ENCODE peak calls at places on chromosomes 3 and 15, in four cellular contexts. One of them, this sample, is unnamed.
A peak's percentile ranks its signal among the peaks of the same experiment; 100 is the strongest.

GRCh38 chr3:32419766-32420137 is 28.1 kb downstream of the CMTM7 start:
- DNase-seq in Panc1: no peak
- DNase-seq in neural progenitor cell: no peak
- DNase-seq in ovary: no peak
- DNase-seq in this sample: no peak

GRCh38 chr15:63202858-63203257 is 13.5 kb downstream of the RAB8B start:
- DNase-seq in ovary: no peak
- DNase-seq in Panc1: no peak
- DNase-seq in neural progenitor cell: no peak
- DNase-seq in this sample: no peak

GRCh38 chr3:124504332-124505059 is 225.8 kb upstream of the UMPS start:
- DNase-seq in neural progenitor cell: no peak
- DNase-seq in ovary: no peak
- DNase-seq in Panc1: no peak
- DNase-seq in this sample: no peak

GRCh38 chr3:111745786-111746185 is 113.3 kb upstream of the PHLDB2 start:
- DNase-seq in neural progenitor cell: no peak
- DNase-seq in ovary: no peak
- DNase-seq in Panc1: no peak
- DNase-seq in this sample: no peak

GRCh38 chr3:67018105-67018788 is 20.1 kb downstream of the KBTBD8 start:
- DNase-seq in neural progenitor cell: no peak
- DNase-seq in Panc1: no peak
- DNase-seq in ovary: no peak
- DNase-seq in this sample: no peak

GRCh38 chr15:25783607-25784131 is 79.5 kb downstream of the ATP10A start:
- DNase-seq in Panc1: no peak
- DNase-seq in ovary: no peak
- DNase-seq in neural progenitor cell: peak; percentile 68
- DNase-seq in this sample: no peak

GRCh38 chr3:14902719-14903118 is 44.7 kb upstream of the NR2C2 start:
- DNase-seq in Panc1: no peak
- DNase-seq in neural progenitor cell: no peak
- DNase-seq in ovary: peak; percentile 82
- DNase-seq in this sample: no peak

GRCh38 chr3:10890665-10891064 is 74.6 kb downstream of the SLC6A11 start:
- DNase-seq in Panc1: no peak
- DNase-seq in neural progenitor cell: no peak
- DNase-seq in ovary: no peak
- DNase-seq in this sample: no peak

GRCh38 chr3:33061782-33062181 is 35.2 kb downstream of the GLB1 start:
- DNase-seq in neural progenitor cell: no peak
- DNase-seq in ovary: no peak
- DNase-seq in Panc1: no peak
- DNase-seq in this sample: peak; percentile 59

GRCh38 chr3:121165397-121165837 is 257.4 kb downstream of the STXBP5L start:
- DNase-seq in Panc1: no peak
- DNase-seq in ovary: no peak
- DNase-seq in neural progenitor cell: no peak
- DNase-seq in this sample: no peak

GRCh38 chr15:31317980-31318342 is 8.7 kb upstream of the KLF13 start:
- DNase-seq in Panc1: no peak
- DNase-seq in ovary: no peak
- DNase-seq in neural progenitor cell: no peak
- DNase-seq in this sample: no peak

GRCh38 chr3:58178528-58179234 is 32.1 kb downstream of the DNASE1L3 start:
- DNase-seq in Panc1: no peak
- DNase-seq in ovary: no peak
- DNase-seq in neural progenitor cell: no peak
- DNase-seq in this sample: no peak

GRCh38 chr3:64059484-64059883 is 36.2 kb upstream of the PSMD6 start:
- DNase-seq in neural progenitor cell: no peak
- DNase-seq in ovary: no peak
- DNase-seq in Panc1: no peak
- DNase-seq in this sample: no peak

GRCh38 chr15:70437882-70438331 is 325.5 kb downstream of the UACA start:
- DNase-seq in ovary: no peak
- DNase-seq in neural progenitor cell: peak; percentile 83
- DNase-seq in Panc1: no peak
- DNase-seq in this sample: no peak

GRCh38 chr3:67654099-67654831 is at the start of gene SUCLG2:
- DNase-seq in ovary: peak; percentile 88
- DNase-seq in Panc1: peak; percentile 12
- DNase-seq in neural progenitor cell: peak; percentile 89
- DNase-seq in this sample: peak; percentile 83

GRCh38 chr15:63319065-63319464 is 41.7 kb downstream of the APH1B start:
- DNase-seq in Panc1: no peak
- DNase-seq in ovary: no peak
- DNase-seq in neural progenitor cell: no peak
- DNase-seq in this sample: no peak

GRCh38 chr3:194423317-194423716 is 24.3 kb upstream of the GP5 start:
- DNase-seq in neural progenitor cell: no peak
- DNase-seq in ovary: no peak
- DNase-seq in Panc1: no peak
- DNase-seq in this sample: no peak

GRCh38 chr15:89129123-89129815 is 41.0 kb downstream of the ABHD2 start:
- DNase-seq in ovary: peak; percentile 60
- DNase-seq in Panc1: peak; percentile 28
- DNase-seq in neural progenitor cell: peak; percentile 70
- DNase-seq in this sample: no peak

GRCh38 chr3:30124435-30125390 is 481.7 kb upstream of the TGFBR2 start:
- DNase-seq in ovary: no peak
- DNase-seq in neural progenitor cell: peak; percentile 9
- DNase-seq in Panc1: no peak
- DNase-seq in this sample: peak; percentile 18

GRCh38 chr3:39748002-39748401 is 61.4 kb upstream of the MYRIP start:
- DNase-seq in ovary: no peak
- DNase-seq in neural progenitor cell: no peak
- DNase-seq in Panc1: no peak
- DNase-seq in this sample: no peak

GRCh38 chr3:183766107-183766506 is 59.3 kb downstream of the MAP6D1 start:
- DNase-seq in Panc1: no peak
- DNase-seq in ovary: no peak
- DNase-seq in neural progenitor cell: no peak
- DNase-seq in this sample: no peak

GRCh38 chr3:94525039-94525438 is 462.2 kb downstream of the NSUN3 start:
- DNase-seq in ovary: peak; percentile 50
- DNase-seq in neural progenitor cell: peak; percentile 61
- DNase-seq in Panc1: no peak
- DNase-seq in this sample: peak; percentile 18

GRCh38 chr3:112967828-112968227 is 7.1 kb downstream of the CD200R1 start:
- DNase-seq in Panc1: no peak
- DNase-seq in neural progenitor cell: no peak
- DNase-seq in ovary: no peak
- DNase-seq in this sample: no peak

GRCh38 chr15:68300115-68300940 is 22.8 kb downstream of the FEM1B start:
- DNase-seq in Panc1: no peak
- DNase-seq in ovary: peak; percentile 10
- DNase-seq in neural progenitor cell: no peak
- DNase-seq in this sample: no peak

GRCh38 chr3:129618186-129618820 is 11.8 kb upstream of the PLXND1 start:
- DNase-seq in Panc1: no peak
- DNase-seq in ovary: no peak
- DNase-seq in neural progenitor cell: no peak
- DNase-seq in this sample: no peak

GRCh38 chr3:43426388-43426787 is 140.0 kb downstream of the SNRK start:
- DNase-seq in Panc1: no peak
- DNase-seq in ovary: no peak
- DNase-seq in neural progenitor cell: no peak
- DNase-seq in this sample: no peak

GRCh38 chr3:24545917-24546316 is 51.3 kb upstream of the THRB start:
- DNase-seq in ovary: peak; percentile 19
- DNase-seq in neural progenitor cell: no peak
- DNase-seq in Panc1: no peak
- DNase-seq in this sample: no peak

GRCh38 chr3:197675568-197675860 is 61.2 kb downstream of the RUBCN start:
- DNase-seq in ovary: no peak
- DNase-seq in Panc1: no peak
- DNase-seq in neural progenitor cell: no peak
- DNase-seq in this sample: no peak

GRCh38 chr3:155102329-155102728 is 22.2 kb downstream of the MME start:
- DNase-seq in neural progenitor cell: no peak
- DNase-seq in Panc1: no peak
- DNase-seq in ovary: no peak
- DNase-seq in this sample: peak; percentile 1

GRCh38 chr15:45457641-45458539 is 64.7 kb downstream of the SLC30A4 start:
- DNase-seq in ovary: peak; percentile 75
- DNase-seq in neural progenitor cell: peak; percentile 83
- DNase-seq in Panc1: peak; percentile 87
- DNase-seq in this sample: peak; percentile 80

GRCh38 chr3:112319516-112320276 is 13.3 kb upstream of the CD200 start:
- DNase-seq in neural progenitor cell: no peak
- DNase-seq in ovary: no peak
- DNase-seq in Panc1: no peak
- DNase-seq in this sample: no peak

GRCh38 chr3:156396851-156397250 is 158.1 kb downstream of the SSR3 start:
- DNase-seq in neural progenitor cell: no peak
- DNase-seq in Panc1: no peak
- DNase-seq in ovary: no peak
- DNase-seq in this sample: no peak

DNA sequence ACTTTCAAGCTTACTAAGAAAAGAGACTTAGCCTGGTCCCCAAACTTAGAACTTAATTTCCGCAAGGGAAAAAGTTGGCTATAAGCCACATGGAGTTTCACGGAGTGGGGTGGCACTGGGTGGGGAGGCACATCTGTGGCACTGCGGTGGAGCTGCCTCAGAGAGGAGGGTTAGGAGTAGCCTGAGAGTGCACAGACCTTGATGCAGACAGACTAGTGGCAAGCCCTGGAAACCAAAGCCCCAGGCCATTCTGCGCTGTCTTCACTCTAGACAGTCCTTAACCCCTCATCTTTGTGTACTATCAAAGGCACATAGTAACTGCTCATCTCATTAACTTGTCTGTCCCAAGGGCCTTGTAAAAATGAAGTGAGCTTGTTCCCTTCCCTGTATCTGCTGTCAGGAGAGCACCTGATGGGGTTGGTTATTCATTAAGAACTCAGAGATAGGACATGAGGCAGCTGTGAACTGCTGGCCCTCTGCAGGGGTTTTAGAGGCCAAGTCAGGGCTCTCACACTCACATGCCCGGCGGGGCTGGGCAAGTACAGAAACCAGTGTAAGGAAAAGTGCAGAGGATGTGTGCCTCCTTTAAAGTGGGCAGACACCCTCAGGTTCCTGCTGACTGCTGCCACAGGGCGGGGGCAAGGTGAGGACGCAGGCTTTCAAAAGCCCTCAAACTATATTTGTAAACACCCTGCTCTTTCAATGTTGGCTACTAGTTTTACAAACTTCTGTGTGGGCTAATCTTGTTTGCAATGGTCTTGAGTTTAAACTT is 22.2 kb downstream of the CXCR6 start:
- DNase-seq in ovary: no peak
- DNase-seq in Panc1: no peak
- DNase-seq in neural progenitor cell: no peak
- DNase-seq in this sample: no peak
- H3K36me3 ChIP-seq in ovary: no peaks in the 10 kb centered on the region
- H3K36me3 ChIP-seq in Panc1: no peaks in the 10 kb centered on the region
- H3K36me3 ChIP-seq in neural progenitor cell: peaks cover 2% of the 10 kb centered on the region
- H3K36me3 ChIP-seq in this sample: peaks cover 39% of the 10 kb centered on the region

GRCh38 chr3:176663819-176664218 is 533.5 kb downstream of the TBL1XR1 start:
- DNase-seq in Panc1: no peak
- DNase-seq in neural progenitor cell: peak; percentile 39
- DNase-seq in ovary: no peak
- DNase-seq in this sample: peak; percentile 29
- TF ChIP-seq CTCF in Panc1: peak; percentile 44
- TF ChIP-seq CTCF in neural progenitor cell: peak; percentile 48
- TF ChIP-seq CTCF in ovary: no peak
- TF ChIP-seq CTCF in this sample: peak; percentile 35

GRCh38 chr15:40854161-40854560 is 10.3 kb downstream of the SPINT1 start:
- DNase-seq in ovary: no peak
- DNase-seq in neural progenitor cell: no peak
- DNase-seq in Panc1: no peak
- DNase-seq in this sample: no peak
- H3K36me3 ChIP-seq in ovary: no peaks in the 10 kb centered on the region
- H3K36me3 ChIP-seq in neural progenitor cell: no peaks in the 10 kb centered on the region
- H3K36me3 ChIP-seq in Panc1: no peaks in the 10 kb centered on the region
- H3K36me3 ChIP-seq in this sample: no peaks in the 10 kb centered on the region

GRCh38 chr15:92095691-92096090 is 242.2 kb downstream of the SLCO3A1 start:
- DNase-seq in ovary: no peak
- DNase-seq in Panc1: no peak
- DNase-seq in neural progenitor cell: no peak
- DNase-seq in this sample: no peak

GRCh38 chr15:92087211-92087610 is 233.7 kb downstream of the SLCO3A1 start:
- DNase-seq in neural progenitor cell: no peak
- DNase-seq in ovary: no peak
- DNase-seq in Panc1: no peak
- DNase-seq in this sample: no peak

GRCh38 chr15:92092391-92092790 is 238.9 kb downstream of the SLCO3A1 start:
- DNase-seq in ovary: no peak
- DNase-seq in Panc1: no peak
- DNase-seq in neural progenitor cell: no peak
- DNase-seq in this sample: no peak

GRCh38 chr15:92091155-92091734 is 237.7 kb downstream of the SLCO3A1 start:
- DNase-seq in Panc1: no peak
- DNase-seq in ovary: no peak
- DNase-seq in neural progenitor cell: peak; percentile 80
- DNase-seq in this sample: peak; percentile 21
- TF ChIP-seq CTCF in Panc1: peak; percentile 94
- TF ChIP-seq CTCF in ovary: no peak
- TF ChIP-seq CTCF in neural progenitor cell: peak; percentile 76
- TF ChIP-seq CTCF in this sample: peak; percentile 83

GRCh38 chr15:77042955-77043920 is 27.7 kb downstream of the TSPAN3 start:
- DNase-seq in ovary: no peak
- DNase-seq in neural progenitor cell: no peak
- DNase-seq in Panc1: no peak
- DNase-seq in this sample: no peak
- H3K36me3 ChIP-seq in ovary: no peaks in the 10 kb centered on the region
- H3K36me3 ChIP-seq in neural progenitor cell: peaks cover 3% of the 10 kb centered on the region
- H3K36me3 ChIP-seq in Panc1: no peaks in the 10 kb centered on the region
- H3K36me3 ChIP-seq in this sample: peaks cover 25% of the 10 kb centered on the region

GRCh38 chr3:140273542-140274195 is 338.7 kb downstream of the CLSTN2 start:
- DNase-seq in ovary: no peak
- DNase-seq in Panc1: no peak
- DNase-seq in neural progenitor cell: no peak
- DNase-seq in this sample: no peak

GRCh38 chr3:140277886-140278285 is 342.9 kb downstream of the CLSTN2 start:
- DNase-seq in neural progenitor cell: peak; percentile 23
- DNase-seq in ovary: no peak
- DNase-seq in Panc1: no peak
- DNase-seq in this sample: no peak

GRCh38 chr3:140274429-140274828 is 339.4 kb downstream of the CLSTN2 start:
- DNase-seq in ovary: no peak
- DNase-seq in Panc1: no peak
- DNase-seq in neural progenitor cell: no peak
- DNase-seq in this sample: no peak

DNA sequence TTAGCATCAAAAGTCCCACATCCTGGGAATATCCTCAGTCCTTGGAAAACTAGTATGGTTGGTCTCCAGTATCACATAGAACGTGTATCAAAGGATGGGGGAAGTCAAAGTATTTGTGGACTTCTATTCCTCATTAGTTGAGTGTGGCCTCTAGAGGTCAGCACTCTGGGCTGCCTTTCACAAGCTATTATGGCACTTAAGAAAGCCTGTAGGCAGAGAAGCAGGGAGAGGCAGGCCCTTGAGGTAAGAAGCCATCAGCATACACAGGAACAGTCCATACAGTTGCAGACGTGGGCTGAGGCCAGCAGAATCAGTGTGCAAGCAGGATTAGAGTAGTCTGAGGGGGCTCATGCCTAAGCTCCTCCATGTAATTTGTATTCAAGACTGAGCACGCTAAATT is 341.7 kb downstream of the CLSTN2 start:
- DNase-seq in Panc1: peak; percentile 8
- DNase-seq in neural progenitor cell: peak; percentile 60
- DNase-seq in ovary: no peak
- DNase-seq in this sample: peak; percentile 19
- TF ChIP-seq CTCF in Panc1: peak; percentile 56
- TF ChIP-seq CTCF in neural progenitor cell: peak; percentile 56
- TF ChIP-seq CTCF in ovary: no peak
- TF ChIP-seq CTCF in this sample: peak; percentile 60

This sample was measured in brain microvascular endothelial cell.